ENCODE peak calls at places on chromosomes 12 and 14, in seven cellular contexts. S is activated T-cell treated with anti-CD3 and anti-CD28 coated beads for 48 hours, V is smooth muscle cell of the brain vasculature, J is hippocampal formation, P is Calu3, L is AG09309, X is WTC11. A is an unnamed sample.
A peak's percentile ranks its signal among the peaks of the same experiment; 100 is the strongest.

GRCh38 chr12:121753844-121754264 is 39.6 kb downstream of the RHOF start:
- DNase-seq in J (peak; percentile 78), V (no peak), S (no peak), X (no peak), P (no peak), L (no peak), A (no peak)

GRCh38 chr14:99945732-99946651 is 119.2 kb upstream of the EVL start:
- DNase-seq in V (no peak), X (no peak), P (no peak), L (no peak), J (no peak), S (no peak), A (no peak)

GRCh38 chr14:52332269-52332668 is 18.2 kb downstream of the PTGER2 start:
- DNase-seq in S (no peak), X (no peak), J (no peak), L (no peak), P (no peak), V (peak; percentile 39), A (no peak)

GRCh38 chr14:20652996-20653975 is 11.8 kb upstream of the OR6S1 start:
- DNase-seq in L (no peak), V (no peak), P (peak; percentile 13), S (peak; percentile 72), X (peak; percentile 91), J (no peak), A (no peak)

GRCh38 chr12:6769003-6769389 is 2.8 kb downstream of the PTMS start:
- DNase-seq in S (no peak), J (no peak), P (no peak), X (peak; percentile 80), L (no peak), V (no peak), A (no peak)

GRCh38 chr12:2299207-2299606 is 246.4 kb downstream of the CACNA1C start:
- DNase-seq in P (peak; percentile 19), S (no peak), L (no peak), J (no peak), X (no peak), V (no peak), A (no peak)

GRCh38 chr12:67981236-67982164 is 7.7 kb upstream of the IFNG-AS1 start:
- DNase-seq in V (peak; percentile 32), S (no peak), L (peak; percentile 71), J (no peak), P (no peak), X (no peak), A (peak; percentile 40)

GRCh38 chr12:91877022-91877421 is 268.6 kb downstream of the BTG1 start:
- DNase-seq in S (peak; percentile 54), J (no peak), L (no peak), X (no peak), P (peak; percentile 10), V (no peak), A (no peak)

GRCh38 chr12:12943589-12944260 is 8.2 kb downstream of the GPRC5D start:
- DNase-seq in P (no peak), V (no peak), J (no peak), L (no peak), X (no peak), S (no peak), A (no peak)

GRCh38 chr14:79511146-79511545 is 700.2 kb downstream of the DIO2 start:
- DNase-seq in P (no peak), L (no peak), V (no peak), S (no peak), J (no peak), X (no peak), A (no peak)

GRCh38 chr14:30005114-30005698 is 77.6 kb upstream of the PRKD1 start:
- DNase-seq in S (no peak), P (peak; percentile 8), L (peak; percentile 52), V (peak; percentile 23), J (peak; percentile 71), X (no peak), A (peak; percentile 3)